ENCODE peak calls at places on chromosome 10, in eight cellular contexts. One of them, this sample, is unnamed.

GRCh38 chr10:98338896-98339295 is 70.9 kb upstream of the LOXL4 start:
- DNase-seq in lower leg skin: peak
- DNase-seq in sigmoid colon: no peak
- DNase-seq in esophagus squamous epithelium: no peak
- DNase-seq in spleen: no peak
- DNase-seq in transverse colon: no peak
- DNase-seq in ovary: no peak
- DNase-seq in stomach: no peak
- DNase-seq in this sample: no peak

GRCh38 chr10:43110318-43111071 is 27.8 kb upstream of the CSGALNACT2 start:
- DNase-seq in lower leg skin: no peak
- DNase-seq in sigmoid colon: no peak
- DNase-seq in esophagus squamous epithelium: no peak
- DNase-seq in spleen: no peak
- DNase-seq in transverse colon: peak
- DNase-seq in ovary: peak
- DNase-seq in stomach: no peak
- DNase-seq in this sample: peak

GRCh38 chr10:86371691-86372090 is 5.1 kb upstream of the GRID1 start:
- DNase-seq in lower leg skin: peak
- DNase-seq in sigmoid colon: peak
- DNase-seq in esophagus squamous epithelium: no peak
- DNase-seq in spleen: peak
- DNase-seq in transverse colon: no peak
- DNase-seq in ovary: no peak
- DNase-seq in stomach: peak
- DNase-seq in this sample: peak

GRCh38 chr10:105063796-105064195 is 422.7 kb downstream of the SORCS3 start:
- DNase-seq in lower leg skin: no peak
- DNase-seq in sigmoid colon: no peak
- DNase-seq in esophagus squamous epithelium: no peak
- DNase-seq in spleen: no peak
- DNase-seq in transverse colon: peak
- DNase-seq in ovary: no peak
- DNase-seq in stomach: peak
- DNase-seq in this sample: no peak

GRCh38 chr10:109940553-109940952 is 17.2 kb upstream of the XPNPEP1 start:
- DNase-seq in lower leg skin: no peak
- DNase-seq in sigmoid colon: no peak
- DNase-seq in esophagus squamous epithelium: no peak
- DNase-seq in spleen: no peak
- DNase-seq in transverse colon: no peak
- DNase-seq in ovary: no peak
- DNase-seq in stomach: no peak
- DNase-seq in this sample: no peak

GRCh38 chr10:81177651-81178244 is 640.0 kb downstream of the SH2D4B start:
- DNase-seq in lower leg skin: no peak
- DNase-seq in sigmoid colon: no peak
- DNase-seq in esophagus squamous epithelium: no peak
- DNase-seq in spleen: no peak
- DNase-seq in transverse colon: no peak
- DNase-seq in ovary: no peak
- DNase-seq in stomach: no peak
- DNase-seq in this sample: no peak

GRCh38 chr10:62638062-62638477 is 166.4 kb upstream of the ADO start:
- DNase-seq in lower leg skin: no peak
- DNase-seq in sigmoid colon: no peak
- DNase-seq in esophagus squamous epithelium: no peak
- DNase-seq in spleen: no peak
- DNase-seq in transverse colon: no peak
- DNase-seq in ovary: no peak
- DNase-seq in stomach: no peak
- DNase-seq in this sample: peak

GRCh38 chr10:129131439-129132122 is 335.5 kb upstream of the MGMT start:
- DNase-seq in lower leg skin: no peak
- DNase-seq in sigmoid colon: no peak
- DNase-seq in esophagus squamous epithelium: no peak
- DNase-seq in spleen: no peak
- DNase-seq in transverse colon: no peak
- DNase-seq in ovary: no peak
- DNase-seq in stomach: no peak
- DNase-seq in this sample: peak

GRCh38 chr10:103745264-103746247 is 109.8 kb downstream of the SH3PXD2A start:
- DNase-seq in lower leg skin: no peak
- DNase-seq in sigmoid colon: no peak
- DNase-seq in esophagus squamous epithelium: no peak
- DNase-seq in spleen: no peak
- DNase-seq in transverse colon: peak
- DNase-seq in ovary: no peak
- DNase-seq in stomach: no peak
- DNase-seq in this sample: no peak

GRCh38 chr10:44180321-44181154 is 204.4 kb downstream of the CXCL12 start:
- DNase-seq in lower leg skin: no peak
- DNase-seq in sigmoid colon: peak
- DNase-seq in esophagus squamous epithelium: no peak
- DNase-seq in spleen: no peak
- DNase-seq in transverse colon: no peak
- DNase-seq in ovary: no peak
- DNase-seq in stomach: no peak
- DNase-seq in this sample: peak

GRCh38 chr10:14407567-14407966 is 76.8 kb upstream of the FRMD4A start:
- DNase-seq in lower leg skin: no peak
- DNase-seq in sigmoid colon: no peak
- DNase-seq in esophagus squamous epithelium: no peak
- DNase-seq in spleen: no peak
- DNase-seq in transverse colon: no peak
- DNase-seq in ovary: no peak
- DNase-seq in stomach: no peak
- DNase-seq in this sample: no peak

GRCh38 chr10:89683911-89684310 is 17.5 kb upstream of the KIF20B start:
- DNase-seq in lower leg skin: no peak
- DNase-seq in sigmoid colon: no peak
- DNase-seq in esophagus squamous epithelium: no peak
- DNase-seq in spleen: no peak
- DNase-seq in transverse colon: no peak
- DNase-seq in ovary: no peak
- DNase-seq in stomach: no peak
- DNase-seq in this sample: no peak

GRCh38 chr10:91614254-91614624 is 18.6 kb downstream of the PPP1R3C start:
- DNase-seq in lower leg skin: peak
- DNase-seq in sigmoid colon: no peak
- DNase-seq in esophagus squamous epithelium: no peak
- DNase-seq in spleen: no peak
- DNase-seq in transverse colon: no peak
- DNase-seq in ovary: no peak
- DNase-seq in stomach: no peak
- DNase-seq in this sample: no peak

GRCh38 chr10:71747808-71748523 is 25.4 kb downstream of the VSIR start:
- DNase-seq in lower leg skin: no peak
- DNase-seq in sigmoid colon: no peak
- DNase-seq in esophagus squamous epithelium: peak
- DNase-seq in spleen: peak
- DNase-seq in transverse colon: peak
- DNase-seq in ovary: no peak
- DNase-seq in stomach: no peak
- DNase-seq in this sample: no peak

GRCh38 chr10:71749396-71749795 is 23.9 kb downstream of the VSIR start:
- DNase-seq in lower leg skin: no peak
- DNase-seq in sigmoid colon: no peak
- DNase-seq in esophagus squamous epithelium: no peak
- DNase-seq in spleen: peak
- DNase-seq in transverse colon: no peak
- DNase-seq in ovary: no peak
- DNase-seq in stomach: no peak
- DNase-seq in this sample: no peak

GRCh38 chr10:71747039-71747807 is 26.1 kb downstream of the VSIR start:
- DNase-seq in lower leg skin: no peak
- DNase-seq in sigmoid colon: no peak
- DNase-seq in esophagus squamous epithelium: no peak
- DNase-seq in spleen: no peak
- DNase-seq in transverse colon: no peak
- DNase-seq in ovary: no peak
- DNase-seq in stomach: no peak
- DNase-seq in this sample: no peak

GRCh38 chr10:71750124-71750841 is 23.0 kb downstream of the VSIR start:
- DNase-seq in lower leg skin: no peak
- DNase-seq in sigmoid colon: no peak
- DNase-seq in esophagus squamous epithelium: no peak
- DNase-seq in spleen: peak
- DNase-seq in transverse colon: no peak
- DNase-seq in ovary: no peak
- DNase-seq in stomach: no peak
- DNase-seq in this sample: no peak

DNA sequence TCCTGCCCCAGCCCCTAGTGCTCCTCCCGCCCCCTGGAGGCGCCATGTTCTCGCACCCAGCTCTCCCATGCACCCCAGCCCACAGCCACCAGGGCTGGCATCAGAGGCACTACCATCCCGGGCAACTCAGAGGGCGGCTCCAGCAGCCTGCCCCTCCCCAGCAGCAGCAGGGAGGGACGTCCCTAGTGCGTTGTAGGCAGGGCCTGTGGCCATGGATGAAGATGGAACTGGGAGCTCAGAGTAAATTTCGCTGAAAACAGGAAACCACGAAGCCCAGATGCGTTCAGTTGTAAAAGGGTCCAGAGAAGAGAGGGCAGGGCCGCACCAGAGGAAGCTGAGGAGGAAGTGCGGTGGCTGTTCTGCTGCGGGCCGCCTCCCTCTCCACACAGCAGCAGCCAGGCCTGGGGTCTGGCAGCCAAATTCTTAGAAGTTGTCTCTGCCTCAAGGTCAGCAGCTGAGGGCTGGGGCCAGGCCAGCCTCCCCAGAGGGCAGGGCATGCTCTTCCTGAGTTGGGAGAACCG is 24.6 kb downstream of the VSIR start:
- DNase-seq in lower leg skin: peak
- DNase-seq in sigmoid colon: peak
- DNase-seq in esophagus squamous epithelium: peak
- DNase-seq in spleen: peak
- DNase-seq in transverse colon: peak
- DNase-seq in ovary: peak
- DNase-seq in stomach: peak
- DNase-seq in this sample: peak
- TF ChIP-seq POLR2A in lower leg skin: no peak
- TF ChIP-seq POLR2A in sigmoid colon: no peak
- TF ChIP-seq POLR2A in esophagus squamous epithelium: peak
- TF ChIP-seq POLR2A in spleen: peak
- TF ChIP-seq POLR2A in transverse colon: peak
- TF ChIP-seq POLR2A in ovary: no peak
- TF ChIP-seq POLR2A in stomach: no peak
- TF ChIP-seq POLR2A in this sample: no peak

GRCh38 chr10:133159950-133160812 is at the start of gene KNDC1:
- DNase-seq in lower leg skin: peak
- DNase-seq in sigmoid colon: peak
- DNase-seq in esophagus squamous epithelium: no peak
- DNase-seq in spleen: peak
- DNase-seq in transverse colon: no peak
- DNase-seq in ovary: peak
- DNase-seq in stomach: no peak
- DNase-seq in this sample: peak

GRCh38 chr10:133159611-133159949 is 439 bp upstream of the KNDC1 start:
- DNase-seq in lower leg skin: peak
- DNase-seq in sigmoid colon: no peak
- DNase-seq in esophagus squamous epithelium: no peak
- DNase-seq in spleen: no peak
- DNase-seq in transverse colon: no peak
- DNase-seq in ovary: peak
- DNase-seq in stomach: no peak
- DNase-seq in this sample: no peak

GRCh38 chr10:133158437-133158755 is 1.6 kb upstream of the KNDC1 start:
- DNase-seq in lower leg skin: no peak
- DNase-seq in sigmoid colon: no peak
- DNase-seq in esophagus squamous epithelium: no peak
- DNase-seq in spleen: no peak
- DNase-seq in transverse colon: no peak
- DNase-seq in ovary: peak
- DNase-seq in stomach: no peak
- DNase-seq in this sample: no peak

GRCh38 chr10:133157662-133158436 is 2.2 kb upstream of the KNDC1 start:
- DNase-seq in lower leg skin: peak
- DNase-seq in sigmoid colon: peak
- DNase-seq in esophagus squamous epithelium: no peak
- DNase-seq in spleen: peak
- DNase-seq in transverse colon: no peak
- DNase-seq in ovary: no peak
- DNase-seq in stomach: no peak
- DNase-seq in this sample: peak

DNA sequence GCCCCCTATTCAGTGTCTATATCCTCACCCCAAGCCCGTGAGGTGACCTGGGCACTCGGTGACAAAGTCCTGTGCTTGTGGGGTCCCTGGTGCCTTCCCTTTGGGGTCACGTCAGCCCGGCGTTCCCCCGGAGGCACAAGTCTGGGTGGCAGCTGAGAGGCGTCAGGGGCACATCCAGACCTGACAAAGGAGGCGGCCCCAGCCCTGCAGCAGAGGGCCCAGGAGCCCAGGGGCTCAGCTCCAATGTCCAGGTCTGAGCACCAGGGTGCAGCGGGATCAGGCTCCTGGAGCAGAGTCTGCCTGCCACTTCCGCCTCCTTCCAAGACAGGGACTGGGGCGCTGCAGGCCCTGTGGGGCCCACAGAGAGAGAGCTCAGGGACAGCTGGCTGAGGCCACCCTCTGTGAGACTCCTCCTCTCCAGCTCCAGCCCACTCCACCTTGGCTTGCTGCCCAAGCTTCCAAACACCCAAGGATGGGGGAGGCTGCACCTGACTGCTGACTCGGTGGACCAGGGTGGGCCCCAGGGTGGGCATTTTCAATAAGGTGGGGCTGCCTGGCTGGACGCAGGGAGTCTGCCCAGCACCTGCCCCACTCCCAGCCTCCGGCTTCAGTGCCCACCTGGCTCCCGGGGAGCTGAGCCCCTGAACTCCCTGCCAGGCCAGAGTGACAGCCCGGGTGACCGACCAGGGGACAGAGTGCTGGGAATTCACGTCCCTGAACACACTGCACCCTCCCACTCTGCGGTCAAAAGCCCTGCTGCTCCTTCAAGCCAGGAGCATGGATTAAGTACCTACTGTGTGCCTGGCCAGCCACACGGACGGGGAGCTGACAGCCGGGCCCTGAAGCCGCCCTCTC is 1.0 kb upstream of the KNDC1 start:
- DNase-seq in lower leg skin: peak
- DNase-seq in sigmoid colon: peak
- DNase-seq in esophagus squamous epithelium: no peak
- DNase-seq in spleen: peak
- DNase-seq in transverse colon: no peak
- DNase-seq in ovary: peak
- DNase-seq in stomach: no peak
- DNase-seq in this sample: peak
- H3K4me3 ChIP-seq in lower leg skin: no peak
- H3K4me3 ChIP-seq in sigmoid colon: no peak
- H3K4me3 ChIP-seq in esophagus squamous epithelium: no peak
- H3K4me3 ChIP-seq in spleen: no peak
- H3K4me3 ChIP-seq in transverse colon: no peak
- H3K4me3 ChIP-seq in ovary: no peak
- H3K4me3 ChIP-seq in stomach: no peak
- H3K4me3 ChIP-seq in this sample: no peak

GRCh38 chr10:107364872-107365271 is 200.4 kb upstream of the SORCS1 start:
- DNase-seq in lower leg skin: no peak
- DNase-seq in sigmoid colon: no peak
- DNase-seq in esophagus squamous epithelium: no peak
- DNase-seq in spleen: no peak
- DNase-seq in transverse colon: no peak
- DNase-seq in ovary: no peak
- DNase-seq in stomach: no peak
- DNase-seq in this sample: no peak
- TF ChIP-seq POLR2A in lower leg skin: no peak
- TF ChIP-seq POLR2A in sigmoid colon: no peak
- TF ChIP-seq POLR2A in esophagus squamous epithelium: no peak
- TF ChIP-seq POLR2A in spleen: no peak
- TF ChIP-seq POLR2A in transverse colon: no peak
- TF ChIP-seq POLR2A in ovary: no peak
- TF ChIP-seq POLR2A in stomach: no peak
- TF ChIP-seq POLR2A in this sample: no peak

GRCh38 chr10:51074238-51075028 is at the start of gene PRKG1:
- DNase-seq in lower leg skin: peak
- DNase-seq in sigmoid colon: peak
- DNase-seq in esophagus squamous epithelium: no peak
- DNase-seq in spleen: peak
- DNase-seq in transverse colon: peak
- DNase-seq in ovary: peak
- DNase-seq in stomach: peak
- DNase-seq in this sample: peak
- H3K4me3 ChIP-seq in lower leg skin: peak
- H3K4me3 ChIP-seq in sigmoid colon: peak
- H3K4me3 ChIP-seq in esophagus squamous epithelium: peak
- H3K4me3 ChIP-seq in spleen: peak
- H3K4me3 ChIP-seq in transverse colon: peak
- H3K4me3 ChIP-seq in ovary: peak
- H3K4me3 ChIP-seq in stomach: peak
- H3K4me3 ChIP-seq in this sample: peak